ENCODE peak calls at places on chromosomes 7 and 10, in four cellular contexts. One of them, this sample, is unnamed.

GRCh38 chr7:50685445-50686070 is 97.1 kb downstream of the GRB10 start:
- DNase-seq in left kidney: no peak
- DNase-seq in HTR-8/SVneo: no peak
- DNase-seq in nucleus accumbens: no peak
- DNase-seq in this sample: no peak

GRCh38 chr7:152145853-152146466 is 120.5 kb downstream of the GALNT11 start:
- DNase-seq in nucleus accumbens: no peak
- DNase-seq in left kidney: peak; percentile 71
- DNase-seq in HTR-8/SVneo: peak; percentile 36
- DNase-seq in this sample: peak; percentile 50

GRCh38 chr10:51244739-51245138 is 170.5 kb downstream of the PRKG1 start:
- DNase-seq in nucleus accumbens: no peak
- DNase-seq in left kidney: peak; percentile 93
- DNase-seq in HTR-8/SVneo: no peak
- DNase-seq in this sample: peak; percentile 74

GRCh38 chr10:72503241-72503640 is 122.6 kb downstream of the MICU1 start:
- DNase-seq in left kidney: no peak
- DNase-seq in nucleus accumbens: no peak
- DNase-seq in HTR-8/SVneo: no peak
- DNase-seq in this sample: no peak

GRCh38 chr10:49398000-49398861 is 2.3 kb upstream of the DRGX start:
- DNase-seq in HTR-8/SVneo: peak; percentile 51
- DNase-seq in left kidney: peak; percentile 83
- DNase-seq in nucleus accumbens: no peak
- DNase-seq in this sample: peak; percentile 1

GRCh38 chr7:155490697-155491628 is 33.0 kb downstream of the EN2 start:
- DNase-seq in nucleus accumbens: no peak
- DNase-seq in HTR-8/SVneo: no peak
- DNase-seq in left kidney: peak; percentile 88
- DNase-seq in this sample: no peak

GRCh38 chr10:98667081-98667480 is 220.3 kb upstream of the HPS1 start:
- DNase-seq in HTR-8/SVneo: no peak
- DNase-seq in nucleus accumbens: no peak
- DNase-seq in left kidney: no peak
- DNase-seq in this sample: no peak

GRCh38 chr10:70649526-70649925 is 22.8 kb upstream of the ADAMTS14 start:
- DNase-seq in nucleus accumbens: no peak
- DNase-seq in HTR-8/SVneo: no peak
- DNase-seq in left kidney: no peak
- DNase-seq in this sample: peak; percentile 17

GRCh38 chr10:91700273-91700672 is 67.4 kb upstream of the PPP1R3C start:
- DNase-seq in HTR-8/SVneo: no peak
- DNase-seq in left kidney: no peak
- DNase-seq in nucleus accumbens: no peak
- DNase-seq in this sample: no peak

GRCh38 chr10:11813177-11813576 is 10.0 kb upstream of the PROSER2 start:
- DNase-seq in HTR-8/SVneo: no peak
- DNase-seq in left kidney: no peak
- DNase-seq in nucleus accumbens: no peak
- DNase-seq in this sample: no peak

GRCh38 chr7:121436688-121437087 is 40.6 kb upstream of the FAM3C start:
- DNase-seq in nucleus accumbens: no peak
- DNase-seq in HTR-8/SVneo: no peak
- DNase-seq in left kidney: no peak
- DNase-seq in this sample: no peak

GRCh38 chr7:44716205-44716604 is 32.4 kb upstream of the ZMIZ2 start:
- DNase-seq in nucleus accumbens: no peak
- DNase-seq in HTR-8/SVneo: no peak
- DNase-seq in left kidney: no peak
- DNase-seq in this sample: no peak

GRCh38 chr10:102175415-102175814 is 23.2 kb downstream of the NOLC1 start:
- DNase-seq in left kidney: peak; percentile 4
- DNase-seq in HTR-8/SVneo: no peak
- DNase-seq in nucleus accumbens: no peak
- DNase-seq in this sample: no peak

GRCh38 chr10:119469846-119470245 is 72.7 kb downstream of the RGS10 start:
- DNase-seq in HTR-8/SVneo: no peak
- DNase-seq in nucleus accumbens: no peak
- DNase-seq in left kidney: no peak
- DNase-seq in this sample: no peak

GRCh38 chr7:138720286-138720685 is 19.1 kb upstream of the SVOPL start:
- DNase-seq in left kidney: no peak
- DNase-seq in HTR-8/SVneo: no peak
- DNase-seq in nucleus accumbens: no peak
- DNase-seq in this sample: no peak

GRCh38 chr10:110011679-110012078 is 3.9 kb downstream of the ADD3 start:
- DNase-seq in HTR-8/SVneo: no peak
- DNase-seq in nucleus accumbens: no peak
- DNase-seq in left kidney: no peak
- DNase-seq in this sample: peak; percentile 7

GRCh38 chr10:114471906-114472873 is 67.9 kb upstream of the AFAP1L2 start:
- DNase-seq in HTR-8/SVneo: no peak
- DNase-seq in nucleus accumbens: no peak
- DNase-seq in left kidney: peak; percentile 69
- DNase-seq in this sample: no peak

GRCh38 chr10:7199152-7199760 is 211.6 kb downstream of the SFMBT2 start:
- DNase-seq in left kidney: no peak
- DNase-seq in nucleus accumbens: no peak
- DNase-seq in HTR-8/SVneo: no peak
- DNase-seq in this sample: no peak

GRCh38 chr10:95247200-95247880 is 43.5 kb downstream of the PDLIM1 start:
- DNase-seq in HTR-8/SVneo: peak; percentile 57
- DNase-seq in left kidney: peak; percentile 56
- DNase-seq in nucleus accumbens: no peak
- DNase-seq in this sample: no peak

GRCh38 chr10:96863922-96864543 is 31.9 kb downstream of the LCOR start:
- DNase-seq in left kidney: peak; percentile 27
- DNase-seq in HTR-8/SVneo: peak; percentile 44
- DNase-seq in nucleus accumbens: no peak
- DNase-seq in this sample: no peak

GRCh38 chr10:29804025-29804852 is 169.5 kb upstream of the SVIL start:
- DNase-seq in nucleus accumbens: peak; percentile 26
- DNase-seq in HTR-8/SVneo: peak; percentile 79
- DNase-seq in left kidney: peak; percentile 36
- DNase-seq in this sample: peak; percentile 78

GRCh38 chr10:43963793-43964425 is 315.2 kb upstream of the ZNF32 start:
- DNase-seq in HTR-8/SVneo: no peak
- DNase-seq in nucleus accumbens: no peak
- DNase-seq in left kidney: peak; percentile 29
- DNase-seq in this sample: no peak

GRCh38 chr7:47873767-47874166 is 74.5 kb downstream of the PKD1L1 start:
- DNase-seq in HTR-8/SVneo: no peak
- DNase-seq in nucleus accumbens: no peak
- DNase-seq in left kidney: peak; percentile 33
- DNase-seq in this sample: peak; percentile 82

This sample was measured in dermis microvascular lymphatic vessel endothelial cell.